ENCODE peak calls at places on chromosome X, in seven cellular contexts. U is lung; Q is GM06990; F is CD8-positive, alpha-beta T cell; E is cardiac fibroblast; H is mucosa of descending colon; K is adrenal gland. G is an unnamed sample.

GRCh38 chrX:76428243-76429130 is 977 bp downstream of the MAGEE1 start:
- DNase-seq in U (no peak), Q (peak), F (peak), E (no peak), H (peak), K (peak), G (no peak)

GRCh38 chrX:96655947-96656623 is 28.6 kb upstream of the DIAPH2 start:
- DNase-seq in U (no peak), Q (no peak), F (no peak), E (no peak), H (no peak), K (no peak), G (no peak)

GRCh38 chrX:106959897-106960296 is 39.7 kb downstream of the CLDN2 start:
- DNase-seq in U (no peak), Q (no peak), F (no peak), E (peak), H (peak), K (peak), G (peak)

GRCh38 chrX:117510453-117510852 is 606.2 kb downstream of the KLHL13 start:
- DNase-seq in U (no peak), Q (no peak), F (no peak), E (no peak), H (peak), K (no peak), G (no peak)

GRCh38 chrX:43581888-43582539 is 74.1 kb upstream of the MAOA start:
- DNase-seq in U (no peak), Q (no peak), F (no peak), E (peak), H (no peak), K (no peak), G (no peak)

GRCh38 chrX:153778151-153778551 is 2.7 kb upstream of the SRPK3 start:
- DNase-seq in U (no peak), Q (no peak), F (no peak), E (no peak), H (no peak), K (no peak), G (no peak)

GRCh38 chrX:41482153-41482850 is 35.2 kb downstream of the NYX start:
- DNase-seq in U (no peak), Q (no peak), F (no peak), E (peak), H (no peak), K (peak), G (peak)

GRCh38 chrX:6644411-6644810 is 109.5 kb upstream of the VCX3A start:
- DNase-seq in U (no peak), Q (no peak), F (no peak), E (no peak), H (peak), K (no peak), G (no peak)

GRCh38 chrX:21766101-21766500 is 8.2 kb upstream of the SMPX start:
- DNase-seq in U (no peak), Q (no peak), F (no peak), E (peak), H (no peak), K (no peak), G (no peak)

GRCh38 chrX:150032742-150033141 is 94.5 kb upstream of the EOLA2 start:
- DNase-seq in U (no peak), Q (no peak), F (no peak), E (peak), H (no peak), K (no peak), G (peak)

GRCh38 chrX:69387559-69388487 is 116.3 kb upstream of the NALF2 start:
- DNase-seq in U (peak), Q (peak), F (no peak), E (peak), H (peak), K (peak), G (peak)

GRCh38 chrX:2626750-2627149 is 64.3 kb upstream of the CD99 start:
- DNase-seq in U (no peak), Q (no peak), F (no peak), E (no peak), H (no peak), K (no peak), G (no peak)

GRCh38 chrX:85561216-85561615 is 181.8 kb upstream of the POF1B start:
- DNase-seq in U (no peak), Q (no peak), F (no peak), E (no peak), H (no peak), K (no peak), G (no peak)
- H3K4me3 ChIP-seq in U (peak), Q (no peak), F (no peak), E (no peak), H (no peak), K (no peak), G (no peak)

GRCh38 chrX:39242187-39242586 is 440.9 kb downstream of the MID1IP1 start:
- DNase-seq in U (no peak), Q (no peak), F (no peak), E (peak), H (peak), K (peak), G (peak)
- TF ChIP-seq CTCF in U (peak), Q (peak), F (no peak), E (peak), H (no peak), K (peak), G (peak)

DNA sequence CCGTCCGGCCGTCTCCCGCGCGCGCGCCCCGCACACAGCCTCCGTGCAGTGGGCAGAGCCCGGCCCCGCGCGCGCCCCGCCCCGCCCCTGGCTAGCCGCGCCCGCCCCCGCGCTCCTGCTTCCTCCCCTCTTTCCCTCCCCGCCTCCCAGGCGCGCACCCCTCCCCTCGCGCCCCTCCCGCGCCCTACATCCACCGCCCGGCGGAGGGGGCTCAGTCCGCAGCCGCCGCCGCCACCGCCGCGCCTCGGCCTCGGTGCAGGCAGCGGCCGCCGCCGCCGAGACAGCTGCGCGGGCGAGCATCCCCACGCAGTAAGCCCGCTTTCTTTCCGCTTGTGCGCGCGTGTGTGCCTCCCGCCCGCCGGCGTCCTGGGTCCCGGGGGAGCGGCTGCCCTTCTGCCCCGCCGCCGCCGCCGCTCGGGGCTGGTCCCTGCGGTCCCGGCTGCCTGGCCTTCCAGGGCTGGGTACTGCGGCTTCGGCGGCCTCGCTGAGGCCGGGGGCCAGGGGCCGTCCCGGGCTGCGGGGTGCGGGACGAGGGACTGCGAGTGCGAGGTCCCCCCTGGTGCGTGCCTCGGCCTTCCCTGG is at the start of gene FHL1:
- DNase-seq in U (no peak), Q (no peak), F (peak), E (no peak), H (peak), K (peak), G (no peak)
- H3K4me3 ChIP-seq in U (peak), Q (peak), F (peak), E (peak), H (peak), K (no peak), G (peak)

DNA sequence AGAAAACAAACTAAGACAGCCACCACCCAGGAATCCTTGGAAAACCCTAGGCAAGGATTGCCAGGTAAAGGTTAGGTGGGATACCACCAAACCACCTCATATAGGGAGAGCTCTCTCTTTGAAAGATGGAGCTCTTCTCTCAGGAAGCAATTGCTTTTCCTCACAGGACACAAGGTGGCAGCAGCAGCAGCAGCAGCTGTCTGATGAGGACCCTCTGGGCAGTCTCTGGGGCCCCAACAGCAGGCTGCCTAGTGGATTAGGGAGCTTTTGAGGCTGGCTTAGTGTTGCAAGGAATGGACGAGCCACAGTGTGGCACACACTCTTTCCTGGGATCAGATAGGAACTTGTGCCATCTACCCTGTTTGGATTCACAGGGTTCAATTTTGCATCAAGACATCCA is 41.4 kb upstream of the CHRDL1 start:
- DNase-seq in U (no peak), Q (no peak), F (no peak), E (no peak), H (no peak), K (no peak), G (no peak)
- TF ChIP-seq CTCF in U (no peak), Q (peak), F (no peak), E (no peak), H (no peak), K (no peak), G (peak)

GRCh38 chrX:131779313-131779712 is 235.4 kb downstream of the OR13H1 start:
- DNase-seq in U (no peak), Q (no peak), F (no peak), E (no peak), H (no peak), K (no peak), G (no peak)

GRCh38 chrX:131783555-131784338 is 239.4 kb upstream of the STK26 start:
- DNase-seq in U (peak), Q (peak), F (no peak), E (no peak), H (no peak), K (no peak), G (peak)

DNA sequence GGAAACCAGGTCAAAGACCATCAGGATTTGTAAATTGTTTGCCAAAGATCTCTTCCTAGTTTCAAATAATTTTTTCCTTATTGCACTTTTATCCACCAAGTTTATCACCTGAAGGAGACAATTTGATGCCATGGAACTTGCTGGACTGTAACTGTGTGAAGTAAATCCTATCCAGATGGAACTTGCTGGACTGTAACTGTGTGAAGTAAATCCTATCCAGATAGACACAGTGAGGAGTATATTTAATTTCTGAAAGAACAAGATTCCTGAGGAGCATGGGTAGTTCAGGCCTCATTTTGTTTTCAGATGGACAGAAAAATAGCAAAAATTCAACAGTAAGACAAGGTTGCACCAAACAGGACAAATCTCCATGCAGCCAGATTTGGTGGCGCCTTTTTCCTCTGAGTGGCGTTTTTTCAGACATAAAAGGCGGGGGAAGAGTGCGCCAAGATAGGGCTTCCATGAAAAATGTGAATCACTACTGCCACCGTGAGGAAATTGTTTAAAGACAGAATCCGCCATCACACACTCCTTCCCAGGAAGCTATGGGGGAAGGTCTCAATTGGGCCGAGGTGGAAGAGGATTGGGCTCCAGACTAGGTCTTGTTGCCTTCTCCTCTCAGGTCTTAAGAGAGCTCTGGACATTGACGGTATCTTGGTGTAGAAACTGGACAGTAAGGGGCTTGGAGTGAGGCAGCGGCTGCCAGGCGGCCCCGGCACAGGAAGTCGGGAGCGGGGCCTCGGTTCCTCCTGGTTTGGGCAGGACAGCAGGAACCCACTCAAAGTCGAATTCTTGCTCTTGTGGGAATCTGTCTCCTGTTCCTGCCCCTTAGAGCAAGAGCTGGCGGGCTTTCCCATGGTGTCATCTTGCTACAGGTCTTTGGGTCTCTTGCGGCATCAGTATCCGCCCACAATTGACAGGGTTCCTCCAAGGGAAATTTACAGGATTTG is 234.7 kb downstream of the OR13H1 start:
- DNase-seq in U (peak), Q (peak), F (no peak), E (no peak), H (no peak), K (no peak), G (peak)
- H3K4me3 ChIP-seq in U (peak), Q (peak), F (no peak), E (no peak), H (no peak), K (no peak), G (peak)

GRCh38 chrX:74422576-74423288 is 1.4 kb downstream of the SLC16A2 start:
- DNase-seq in U (peak), Q (peak), F (no peak), E (peak), H (peak), K (peak), G (peak)
- TF ChIP-seq CTCF in U (no peak), Q (no peak), F (no peak), E (no peak), H (no peak), K (peak), G (peak)

DNA sequence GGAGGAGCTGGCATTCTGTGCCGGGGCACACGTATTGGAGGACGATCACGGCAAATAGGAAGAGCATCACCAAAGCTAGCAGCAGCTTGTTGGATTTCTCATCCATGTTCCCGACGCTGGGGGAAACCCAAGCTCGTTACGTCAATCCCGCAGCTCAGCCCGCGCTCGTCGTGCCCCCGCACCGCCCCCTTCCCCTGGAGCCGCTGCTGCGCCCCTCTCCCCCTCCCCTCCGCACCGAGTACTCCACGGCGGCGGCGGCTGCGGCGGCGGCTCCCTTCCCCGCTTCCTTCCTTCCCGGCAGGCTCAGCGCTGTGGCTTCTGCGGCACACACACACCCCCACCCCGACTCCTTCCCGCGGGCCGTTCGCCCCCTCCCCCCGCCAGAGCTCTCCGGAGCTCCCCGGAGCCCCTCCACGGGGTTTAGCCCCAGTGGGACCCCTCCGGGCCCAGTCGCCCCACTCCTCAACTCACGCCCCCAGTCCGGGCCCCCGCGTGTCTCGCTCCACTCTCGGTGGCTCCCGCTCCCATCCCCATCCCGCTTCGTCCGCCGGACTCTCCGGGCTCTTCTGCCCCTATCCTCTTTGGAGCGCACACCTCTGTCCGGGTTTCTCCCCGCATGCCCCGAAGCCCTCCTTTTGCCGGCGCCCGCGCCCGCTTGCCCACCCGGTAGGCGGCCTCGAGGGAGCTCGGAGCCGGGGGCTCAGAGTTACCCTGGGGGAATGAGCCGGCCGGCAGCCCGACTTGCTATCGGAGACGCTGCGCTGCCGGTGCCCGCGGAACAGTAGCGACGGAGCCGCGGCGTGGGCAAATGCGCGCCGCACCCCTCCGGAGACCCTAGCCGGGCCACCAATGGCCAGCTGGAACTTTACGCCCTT is 981 bp downstream of the HS6ST2 start:
- DNase-seq in U (no peak), Q (no peak), F (no peak), E (no peak), H (no peak), K (no peak), G (no peak)
- H3K4me3 ChIP-seq in U (no peak), Q (no peak), F (no peak), E (peak), H (no peak), K (no peak), G (no peak)

DNA sequence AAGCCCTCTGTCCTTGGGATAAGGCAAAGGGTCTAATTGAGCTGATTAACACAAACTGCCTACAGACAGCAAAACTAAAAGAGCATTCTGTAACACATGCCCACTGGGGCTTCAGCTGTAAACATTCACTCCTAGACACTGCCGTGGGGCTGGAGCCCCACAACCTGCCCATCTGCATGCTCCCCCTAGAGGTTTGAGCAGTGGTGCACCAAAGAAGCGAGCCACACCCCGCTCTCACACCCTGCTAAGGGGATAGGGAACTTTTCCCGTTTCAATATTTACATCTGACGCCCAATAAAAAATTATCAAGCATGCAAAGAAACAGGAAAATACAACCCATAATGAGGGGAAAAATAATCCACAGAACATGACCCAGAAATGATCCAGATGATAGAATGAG is 46.9 kb upstream of the HSD17B10 start:
- DNase-seq in U (no peak), Q (no peak), F (no peak), E (no peak), H (peak), K (peak), G (no peak)
- TF ChIP-seq CTCF in U (no peak), Q (peak), F (no peak), E (peak), H (no peak), K (peak), G (peak)

GRCh38 chrX:370963-371745 is 15.6 kb downstream of the PPP2R3B start:
- DNase-seq in U (no peak), Q (no peak), F (no peak), E (no peak), H (no peak), K (no peak), G (no peak)

GRCh38 chrX:370244-370962 is 16.3 kb downstream of the PPP2R3B start:
- DNase-seq in U (no peak), Q (no peak), F (no peak), E (no peak), H (no peak), K (no peak), G (no peak)

GRCh38 chrX:373641-374471 is 12.9 kb downstream of the PPP2R3B start:
- DNase-seq in U (no peak), Q (peak), F (peak), E (peak), H (no peak), K (no peak), G (no peak)

GRCh38 chrX:372856-373640 is 13.7 kb downstream of the PPP2R3B start:
- DNase-seq in U (no peak), Q (no peak), F (no peak), E (no peak), H (no peak), K (no peak), G (no peak)

DNA sequence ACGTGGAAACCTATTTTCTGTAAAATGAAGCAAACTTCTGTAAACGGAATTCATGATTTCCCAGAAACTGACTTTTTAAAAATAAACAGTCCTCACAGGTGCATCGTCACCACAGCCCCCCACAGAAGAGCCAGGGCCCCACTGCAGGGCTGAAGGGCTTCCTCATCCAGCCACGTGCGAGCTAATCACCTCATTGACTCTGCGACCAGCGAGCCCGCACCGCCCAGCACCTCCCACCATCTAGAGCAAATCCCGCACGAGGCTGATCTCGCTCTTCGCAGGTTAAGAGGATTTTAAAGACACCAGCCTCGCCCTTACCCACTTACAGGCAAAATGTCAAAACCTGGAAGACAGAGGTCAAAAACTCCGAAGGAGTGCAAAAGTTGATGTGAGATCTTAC is 14.8 kb downstream of the PPP2R3B start:
- DNase-seq in U (no peak), Q (no peak), F (no peak), E (no peak), H (no peak), K (no peak), G (no peak)
- H3K4me3 ChIP-seq in U (no peak), Q (no peak), F (no peak), E (no peak), H (no peak), K (no peak), G (no peak)

GRCh38 chrX:114774691-114775090 is 190.8 kb downstream of the HTR2C start:
- DNase-seq in U (no peak), Q (no peak), F (no peak), E (no peak), H (no peak), K (no peak), G (peak)
- TF ChIP-seq CTCF in U (no peak), Q (no peak), F (no peak), E (no peak), H (no peak), K (no peak), G (peak)

G was measured in fibroblast of villous mesenchyme.